ENCODE peak calls at places on chromosomes 11 and 22, in six cellular contexts. P, D, Q, S, B and L are unnamed samples.
A peak's percentile ranks its signal among the peaks of the same experiment; 100 is the strongest.

GRCh38 chr11:77063861-77064260 is 2.9 kb upstream of the CAPN5 start:
- DNase-seq in P (no peak), D (no peak), Q (no peak), S (no peak), B (no peak), L (no peak)

GRCh38 chr22:28892175-28892731 is 8.9 kb downstream of the ZNRF3 start:
- DNase-seq in P (peak; percentile 87), D (no peak), Q (no peak), S (no peak), B (no peak), L (no peak)

GRCh38 chr11:133710681-133711240 is 134.6 kb downstream of the SPATA19 start:
- DNase-seq in P (no peak), D (no peak), Q (no peak), S (no peak), B (no peak), L (no peak)

GRCh38 chr22:41383085-41383484 is 1.3 kb downstream of the TEF start:
- DNase-seq in P (no peak), D (no peak), Q (no peak), S (no peak), B (no peak), L (no peak)

GRCh38 chr22:19820880-19821522 is 33.7 kb downstream of the GNB1L start:
- DNase-seq in P (no peak), D (peak; percentile 49), Q (peak; percentile 5), S (no peak), B (no peak), L (no peak)

GRCh38 chr11:120613264-120614226 is 102.0 kb downstream of the GRIK4 start:
- DNase-seq in P (no peak), D (no peak), Q (no peak), S (no peak), B (no peak), L (no peak)

GRCh38 chr22:44288951-44289350 is 23.8 kb downstream of the SHISAL1 start:
- DNase-seq in P (peak; percentile 8), D (no peak), Q (no peak), S (no peak), B (no peak), L (no peak)

GRCh38 chr11:102473543-102473942 is 21.0 kb upstream of the TMEM123 start:
- DNase-seq in P (no peak), D (no peak), Q (no peak), S (peak; percentile 83), B (no peak), L (peak; percentile 47)

GRCh38 chr11:112554586-112554985 is 293.9 kb upstream of the PLET1 start:
- DNase-seq in P (no peak), D (no peak), Q (no peak), S (no peak), B (no peak), L (no peak)

GRCh38 chr11:115390441-115390840 is 113.8 kb downstream of the CADM1 start:
- DNase-seq in P (no peak), D (no peak), Q (no peak), S (no peak), B (no peak), L (no peak)

GRCh38 chr22:30275625-30276024 is 9.0 kb upstream of the OSM start:
- DNase-seq in P (no peak), D (no peak), Q (no peak), S (no peak), B (no peak), L (no peak)

GRCh38 chr22:49354516-49355205 is 473.0 kb downstream of the BRD1 start:
- DNase-seq in P (no peak), D (no peak), Q (no peak), S (no peak), B (no peak), L (no peak)

GRCh38 chr22:43216738-43217137 is 29.8 kb upstream of the TTLL12 start:
- DNase-seq in P (no peak), D (no peak), Q (no peak), S (no peak), B (no peak), L (no peak)

GRCh38 chr22:39474351-39474991 is 17.7 kb downstream of the MGAT3 start:
- DNase-seq in P (no peak), D (no peak), Q (peak; percentile 61), S (peak; percentile 70), B (peak; percentile 47), L (no peak)

GRCh38 chr11:96292291-96293010 is 50.5 kb downstream of the MAML2 start:
- DNase-seq in P (no peak), D (no peak), Q (no peak), S (no peak), B (no peak), L (no peak)

GRCh38 chr11:61888043-61888442 is 3.3 kb downstream of the FADS3 start:
- DNase-seq in P (no peak), D (no peak), Q (peak; percentile 85), S (peak; percentile 39), B (no peak), L (peak; percentile 93)

GRCh38 chr22:28018461-28018927 is 99.4 kb upstream of the PITPNB start:
- DNase-seq in P (no peak), D (peak; percentile 44), Q (peak; percentile 7), S (peak; percentile 1), B (no peak), L (no peak)

GRCh38 chr22:30159561-30160353 is 79.5 kb downstream of the HORMAD2 start:
- DNase-seq in P (peak; percentile 12), D (peak; percentile 65), Q (peak; percentile 35), S (no peak), B (no peak), L (no peak)

GRCh38 chr11:115502636-115503082 is 1.6 kb downstream of the CADM1 start:
- DNase-seq in P (peak; percentile 12), D (no peak), Q (no peak), S (no peak), B (no peak), L (no peak)

GRCh38 chr11:16484434-16484833 is 128.1 kb upstream of the SOX6 start:
- DNase-seq in P (no peak), D (no peak), Q (no peak), S (no peak), B (no peak), L (no peak)

GRCh38 chr11:75241036-75241905 is 697 bp downstream of the TPBGL start:
- DNase-seq in P (peak; percentile 57), D (peak; percentile 89), Q (peak; percentile 82), S (peak; percentile 87), B (peak; percentile 63), L (no peak)

GRCh38 chr11:117913736-117914397 is 15.3 kb downstream of the TMPRSS13 start:
- DNase-seq in P (no peak), D (no peak), Q (no peak), S (no peak), B (no peak), L (no peak)

GRCh38 chr11:112780351-112781043 is 180.7 kb upstream of the NCAM1 start:
- DNase-seq in P (no peak), D (no peak), Q (no peak), S (no peak), B (no peak), L (no peak)

GRCh38 chr11:14384338-14384737 is 25.4 kb upstream of the RRAS2 start:
- DNase-seq in P (no peak), D (no peak), Q (no peak), S (no peak), B (no peak), L (no peak)

GRCh38 chr11:80103149-80103859 is 662.5 kb upstream of the TENM4 start:
- DNase-seq in P (peak; percentile 15), D (no peak), Q (no peak), S (no peak), B (no peak), L (no peak)

GRCh38 chr11:81840375-81840774 is 893.3 kb downstream of the FAM181B start:
- DNase-seq in P (no peak), D (no peak), Q (no peak), S (no peak), B (no peak), L (no peak)

GRCh38 chr11:1224491-1225385 is 1.9 kb downstream of the MUC5B start:
- DNase-seq in P (no peak), D (peak; percentile 47), Q (peak; percentile 17), S (peak; percentile 81), B (no peak), L (no peak)

GRCh38 chr11:76314741-76315090 is 66.2 kb downstream of the THAP12 start:
- DNase-seq in P (no peak), D (no peak), Q (no peak), S (no peak), B (no peak), L (no peak)

GRCh38 chr11:33257160-33257896 is at the start of gene HIPK3:
- DNase-seq in P (peak; percentile 41), D (peak; percentile 90), Q (peak; percentile 84), S (peak; percentile 87), B (no peak), L (peak; percentile 93)
- TF ChIP-seq CTCF in P (no peak), D (peak; percentile 67), Q (peak; percentile 49), S (peak; percentile 36), B (peak; percentile 60), L (peak; percentile 57)

GRCh38 chr11:63770763-63771162 is 2.2 kb upstream of the ZFTA start:
- DNase-seq in P (no peak), D (no peak), Q (no peak), S (no peak), B (no peak), L (no peak)

GRCh38 chr11:63769044-63769718 is 606 bp upstream of the ZFTA start:
- DNase-seq in P (no peak), D (peak; percentile 59), Q (peak; percentile 40), S (peak; percentile 43), B (no peak), L (no peak)

GRCh38 chr11:63768232-63769043 is at the start of gene ZFTA:
- DNase-seq in P (no peak), D (peak; percentile 75), Q (peak; percentile 72), S (peak; percentile 75), B (no peak), L (no peak)

GRCh38 chr11:63767415-63768231 is 952 bp downstream of the ZFTA start:
- DNase-seq in P (peak; percentile 49), D (peak; percentile 59), Q (peak; percentile 60), S (peak; percentile 53), B (peak; percentile 81), L (no peak)

DNA sequence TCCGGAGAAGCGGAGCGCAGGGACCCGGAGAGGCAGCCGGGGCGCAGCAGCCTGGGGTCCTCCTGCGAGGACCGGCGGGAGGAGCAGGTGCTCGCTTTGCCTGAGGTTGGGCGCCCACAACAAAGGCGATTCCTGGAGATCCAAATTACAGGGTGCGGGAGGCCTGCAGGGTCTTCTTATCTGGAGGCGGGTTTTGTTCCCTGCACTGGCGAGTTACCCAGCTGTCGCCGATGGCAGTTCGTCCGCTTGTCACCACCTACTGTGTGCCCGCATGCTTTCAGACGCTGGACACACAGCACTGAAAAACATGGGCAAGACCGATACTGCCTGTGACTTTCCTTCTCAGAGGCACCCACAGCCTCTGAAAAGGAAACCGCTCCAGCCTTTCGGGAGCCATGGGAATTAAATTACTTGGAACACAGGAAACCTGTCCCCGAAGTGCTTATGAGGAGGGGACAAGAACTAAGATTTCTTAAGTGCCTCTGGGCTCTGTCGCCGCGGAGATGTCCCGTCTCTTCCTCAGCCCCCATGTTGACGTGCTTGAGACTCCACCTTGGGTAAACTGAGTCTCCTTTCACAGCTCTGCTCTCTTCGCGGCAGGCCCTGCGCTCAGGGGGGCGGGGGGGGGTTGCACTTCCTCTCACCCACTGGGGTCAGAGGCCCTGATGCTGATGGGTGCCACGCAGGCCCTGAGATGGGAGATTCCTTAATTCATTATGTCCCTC is 1.3 kb upstream of the ZFTA start:
- DNase-seq in P (no peak), D (no peak), Q (peak; percentile 20), S (no peak), B (no peak), L (no peak)
- TF ChIP-seq POLR2A in P (no peak), D (no peak), Q (no peak), S (no peak), B (no peak), L (no peak)

GRCh38 chr11:106021181-106021966 is 666 bp downstream of the MSANTD4 start:
- DNase-seq in P (peak; percentile 10), D (no peak), Q (no peak), S (no peak), B (no peak), L (no peak)
- H3K27ac ChIP-seq in P (peak overlapping the region; percentile 37), D (no peak overlapping the region), Q (peak overlapping the region; percentile 33), S (peak overlapping the region; percentile 82), B (peak overlapping the region; percentile 42), L (peak overlapping the region; percentile 82)

GRCh38 chr11:94762208-94762607 is 5.9 kb upstream of the AMOTL1 start:
- DNase-seq in P (no peak), D (no peak), Q (no peak), S (no peak), B (no peak), L (no peak)
- TF ChIP-seq CTCF in P (no peak), D (peak; percentile 22), Q (no peak), S (no peak), B (no peak), L (peak; percentile 21)